ENCODE peak calls at places on chromosomes 16 and 17, in five cellular contexts. M, H, D, L and J are unnamed samples.

GRCh38 chr16:55411231-55411630 is 67.8 kb upstream of the MMP2 start:
- DNase-seq in M (no peak), H (no peak), D (no peak), L (no peak), J (peak; percentile 6)

GRCh38 chr17:68011199-68011665 is 15.0 kb upstream of the C17orf58 start:
- DNase-seq in M (peak; percentile 76), H (peak; percentile 25), D (no peak), L (no peak), J (no peak)

GRCh38 chr16:48011888-48012658 is 143.7 kb downstream of the ABCC12 start:
- DNase-seq in M (no peak), H (no peak), D (no peak), L (no peak), J (no peak)

GRCh38 chr16:68235105-68235881 is 634 bp downstream of the ESRP2 start:
- DNase-seq in M (no peak), H (no peak), D (no peak), L (no peak), J (no peak)

GRCh38 chr16:57688987-57689771 is 5.4 kb upstream of the DRC7 start:
- DNase-seq in M (no peak), H (no peak), D (no peak), L (no peak), J (no peak)

GRCh38 chr17:41781404-41782110 is 5.0 kb downstream of the JUP start:
- DNase-seq in M (no peak), H (peak; percentile 26), D (no peak), L (no peak), J (no peak)

GRCh38 chr17:65697661-65698060 is 136.2 kb upstream of the AXIN2 start:
- DNase-seq in M (no peak), H (no peak), D (no peak), L (no peak), J (no peak)

GRCh38 chr17:7393613-7394451 is 493 bp downstream of the PLSCR3 start:
- DNase-seq in M (peak; percentile 41), H (no peak), D (no peak), L (no peak), J (no peak)

GRCh38 chr16:89700649-89701424 is 668 bp downstream of the SPATA2L start:
- DNase-seq in M (peak; percentile 80), H (peak; percentile 43), D (no peak), L (no peak), J (no peak)

GRCh38 chr17:60510031-60510430 is 16.0 kb downstream of the APPBP2 start:
- DNase-seq in M (no peak), H (no peak), D (no peak), L (no peak), J (no peak)

GRCh38 chr17:9237661-9238301 is 216.5 kb downstream of the NTN1 start:
- DNase-seq in M (no peak), H (no peak), D (no peak), L (no peak), J (no peak)

GRCh38 chr16:81140930-81141780 is 45.0 kb upstream of the GCSH start:
- DNase-seq in M (no peak), H (no peak), D (no peak), L (no peak), J (no peak)

GRCh38 chr17:61579961-61580360 is 11.1 kb downstream of the NACA2 start:
- DNase-seq in M (no peak), H (no peak), D (no peak), L (no peak), J (peak; percentile 23)

GRCh38 chr17:38728290-38728831 is 1.8 kb upstream of the CISD3 start:
- DNase-seq in M (peak; percentile 59), H (no peak), D (no peak), L (no peak), J (no peak)

GRCh38 chr16:22372882-22373661 is 1.3 kb downstream of the CDR2 start:
- DNase-seq in M (no peak), H (no peak), D (no peak), L (no peak), J (no peak)

GRCh38 chr17:62163847-62164246 is 98.8 kb upstream of the MED13 start:
- DNase-seq in M (no peak), H (no peak), D (no peak), L (no peak), J (no peak)

GRCh38 chr17:35423761-35424160 is 8.5 kb downstream of the SLFN12 start:
- DNase-seq in M (no peak), H (peak; percentile 17), D (no peak), L (no peak), J (no peak)

GRCh38 chr17:39979021-39979660 is 1.5 kb upstream of the PSMD3 start:
- DNase-seq in M (no peak), H (peak; percentile 56), D (no peak), L (no peak), J (peak; percentile 84)

GRCh38 chr17:32335647-32336046 is 6.3 kb downstream of the C17orf75 start:
- DNase-seq in M (no peak), H (no peak), D (peak; percentile 70), L (no peak), J (peak; percentile 97)

GRCh38 chr16:90041896-90042473 is 22.7 kb upstream of the DBNDD1 start:
- DNase-seq in M (no peak), H (no peak), D (no peak), L (no peak), J (no peak)

GRCh38 chr17:3964203-3965122 is at the start of gene ATP2A3:
- DNase-seq in M (peak; percentile 66), H (no peak), D (no peak), L (no peak), J (no peak)

GRCh38 chr17:3960764-3961163 is 3.5 kb downstream of the ATP2A3 start:
- DNase-seq in M (peak; percentile 73), H (peak; percentile 59), D (no peak), L (no peak), J (peak; percentile 60)

GRCh38 chr17:3961564-3962047 is 2.6 kb downstream of the ATP2A3 start:
- DNase-seq in M (no peak), H (no peak), D (no peak), L (no peak), J (no peak)

GRCh38 chr17:3963214-3964201 is 729 bp downstream of the ATP2A3 start:
- DNase-seq in M (peak; percentile 64), H (no peak), D (no peak), L (no peak), J (no peak)

GRCh38 chr17:3962217-3963069 is 1.8 kb downstream of the ATP2A3 start:
- DNase-seq in M (no peak), H (no peak), D (no peak), L (no peak), J (no peak)
- H3K4me3 ChIP-seq in M (peak overlapping the region; percentile 68), H (no peak overlapping the region), D (no peak overlapping the region), L (peak overlapping the region; percentile 63), J (no peak overlapping the region)

GRCh38 chr17:47844230-47844629 is 3.2 kb upstream of the SCRN2 start:
- DNase-seq in M (no peak), H (peak; percentile 49), D (no peak), L (no peak), J (no peak)

GRCh38 chr17:47847341-47848197 is 3.4 kb downstream of the SP6 start:
- DNase-seq in M (no peak), H (no peak), D (no peak), L (no peak), J (no peak)

GRCh38 chr17:47846741-47847340 is 4.1 kb downstream of the SP6 start:
- DNase-seq in M (no peak), H (no peak), D (no peak), L (no peak), J (no peak)

GRCh38 chr17:47843391-47843730 is 2.3 kb upstream of the SCRN2 start:
- DNase-seq in M (no peak), H (no peak), D (no peak), L (no peak), J (no peak)

DNA sequence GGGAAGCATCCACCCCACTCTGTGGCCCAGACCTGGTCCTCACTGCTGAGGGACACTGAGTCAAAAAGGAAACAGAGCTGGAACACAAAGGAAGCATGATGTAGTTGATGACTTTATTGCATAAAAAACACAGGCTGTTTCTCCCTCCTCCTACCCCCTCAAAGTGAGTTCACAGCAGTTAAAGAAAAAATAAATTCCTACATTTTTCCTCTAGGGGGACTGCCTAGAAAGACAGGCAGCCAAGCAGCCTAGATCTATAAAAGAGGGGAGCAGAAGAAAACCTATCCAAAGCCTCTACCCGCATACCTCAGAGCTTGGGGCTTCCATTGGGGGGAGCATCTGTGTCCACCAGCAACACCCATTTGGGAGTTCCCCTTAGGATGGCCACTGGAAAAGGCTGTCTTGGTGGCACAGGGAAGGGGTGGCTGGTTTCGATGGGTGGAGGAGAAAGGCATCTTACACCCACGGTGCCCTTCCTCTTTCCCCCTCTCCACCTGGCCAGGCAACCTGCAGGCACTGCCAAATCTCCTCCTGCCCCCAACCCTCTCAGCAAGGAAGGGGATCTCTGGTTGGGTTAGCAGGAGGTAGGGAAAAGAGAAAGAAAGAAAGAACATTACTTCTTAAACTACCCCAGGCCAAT is 3.9 kb upstream of the SCRN2 start:
- DNase-seq in M (no peak), H (peak; percentile 46), D (no peak), L (no peak), J (peak; percentile 38)
- TF ChIP-seq CTCF in M (no peak), H (peak; percentile 54), D (peak; percentile 34), L (no peak), J (peak; percentile 56)

GRCh38 chr16:86757704-86758040 is 179.3 kb downstream of the FOXL1 start:
- DNase-seq in M (no peak), H (no peak), D (no peak), L (no peak), J (no peak)
- H3K4me3 ChIP-seq in M (no peak overlapping the region), H (no peak overlapping the region), D (no peak overlapping the region), L (no peak overlapping the region), J (no peak overlapping the region)

DNA sequence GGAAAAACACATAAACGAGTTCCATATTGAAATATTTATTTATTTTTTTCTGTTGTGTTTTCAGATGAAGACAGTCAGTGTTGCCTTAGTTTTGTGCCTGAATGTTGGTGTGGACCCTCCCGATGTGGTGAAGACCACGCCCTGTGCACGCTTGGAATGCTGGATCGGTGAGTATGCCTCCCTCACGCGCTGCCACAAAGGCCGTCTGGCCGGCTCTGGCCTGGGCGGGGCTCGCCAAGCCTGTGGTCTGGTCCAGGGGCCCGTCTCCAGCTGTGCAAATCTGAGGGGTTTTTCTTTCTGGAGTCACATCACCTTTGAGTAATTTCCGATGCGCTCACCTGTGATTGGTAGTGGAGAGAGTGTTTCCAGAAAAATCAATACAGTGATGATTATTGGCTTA is 81.0 kb downstream of the RPTOR start:
- DNase-seq in M (no peak), H (no peak), D (no peak), L (no peak), J (no peak)
- TF ChIP-seq CTCF in M (no peak), H (no peak), D (no peak), L (no peak), J (no peak)

DNA sequence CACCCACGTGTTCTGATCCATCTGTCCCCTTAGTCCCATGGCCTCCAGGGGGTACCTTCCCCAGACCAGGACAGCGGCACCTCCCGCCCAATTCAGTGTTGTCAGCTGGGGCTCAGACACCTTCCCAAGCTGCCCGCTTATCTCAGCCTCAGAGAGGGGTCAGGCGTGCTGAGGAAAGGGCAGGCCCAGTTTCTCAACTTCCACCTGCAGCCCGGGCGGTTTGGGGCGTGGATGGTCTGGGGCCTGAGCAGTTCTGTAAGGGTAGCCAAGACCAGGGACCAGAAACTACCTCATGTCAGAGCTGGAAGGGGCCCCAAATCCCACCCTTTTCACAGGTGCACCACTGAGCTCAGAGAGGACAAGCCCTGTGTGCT is 5.1 kb downstream of the PLCD3 start:
- DNase-seq in M (no peak), H (no peak), D (no peak), L (no peak), J (no peak)
- H3K4me3 ChIP-seq in M (no peak overlapping the region), H (no peak overlapping the region), D (no peak overlapping the region), L (no peak overlapping the region), J (no peak overlapping the region)